ENCODE peak calls at places on chromosomes 3 and 15, in ten cellular contexts. J is stimulated activated CD8-positive, alpha-beta memory T cell treated with anti-CD3 and anti-CD28 coated beads, Interleukin-12 subunit alpha, Interleukin-12 subunit beta, amount 100 ng/mL, for 4 hours; P is right atrium auricular region; C is upper lobe of right lung; Y is NCI-H226; L is ELF-1; U is left ventricle myocardium superior; V is ureter; S is cardiac muscle cell; A is activated B cell treated with CpG ODN at 0.5 μM for 24 hours. O is an unnamed sample.
A peak's percentile ranks its signal among the peaks of the same experiment; 100 is the strongest.

GRCh38 chr15:41945701-41946100 is 26.7 kb downstream of the EHD4 start:
- DNase-seq in J (no peak), C (no peak), A (no peak), U (peak; percentile 64), Y (no peak), V (no peak), S (no peak), L (no peak), P (no peak), O (peak; percentile 59)

GRCh38 chr3:181880339-181880738 is 168.6 kb downstream of the SOX2 start:
- DNase-seq in P (no peak), S (peak; percentile 6), L (peak; percentile 16), A (no peak), V (no peak), J (no peak), C (no peak), U (no peak), Y (no peak), O (no peak)

GRCh38 chr15:59138243-59138642 is 33.3 kb downstream of the CCNB2 start:
- DNase-seq in A (peak; percentile 51), U (peak; percentile 48), P (no peak), Y (peak; percentile 31), C (peak; percentile 74), L (peak; percentile 89), J (peak; percentile 14), S (peak; percentile 58), V (no peak), O (peak; percentile 68)

GRCh38 chr15:34799149-34799824 is 3.9 kb upstream of the ACTC1 start:
- DNase-seq in A (no peak), V (peak; percentile 56), U (peak; percentile 90), S (peak; percentile 23), L (peak; percentile 90), C (no peak), J (no peak), Y (no peak), P (no peak), O (peak; percentile 92)

GRCh38 chr15:58555168-58556027 is 123.6 kb downstream of the LIPC start:
- DNase-seq in C (no peak), V (peak; percentile 29), S (no peak), U (no peak), Y (no peak), A (no peak), P (peak; percentile 57), L (peak; percentile 87), J (no peak), O (no peak)

GRCh38 chr15:74778599-74778970 is 3.3 kb upstream of the CSK start:
- DNase-seq in V (no peak), A (no peak), U (no peak), Y (no peak), J (no peak), P (no peak), C (no peak), L (no peak), S (no peak), O (peak; percentile 18)

GRCh38 chr15:49492834-49493233 is 69.8 kb downstream of the FGF7 start:
- DNase-seq in U (no peak), C (no peak), P (no peak), Y (peak; percentile 42), S (peak; percentile 42), A (no peak), L (no peak), J (no peak), V (no peak), O (no peak)

GRCh38 chr3:51995346-51996156 is at the start of gene RPL29:
- DNase-seq in C (peak; percentile 94), S (peak; percentile 98), U (peak; percentile 91), P (peak; percentile 95), Y (peak; percentile 88), J (peak; percentile 79), A (peak; percentile 84), V (peak; percentile 95), L (peak; percentile 95), O (peak; percentile 96)

GRCh38 chr3:187072582-187072981 is 66.7 kb downstream of the RPL39L start:
- DNase-seq in J (no peak), C (no peak), A (no peak), P (no peak), S (no peak), V (no peak), L (peak; percentile 74), Y (no peak), U (no peak), O (no peak)

GRCh38 chr15:38084289-38084688 is 149.8 kb downstream of the TMCO5A start:
- DNase-seq in J (no peak), V (no peak), A (no peak), Y (peak; percentile 25), S (peak; percentile 34), U (no peak), L (no peak), P (no peak), C (no peak), O (no peak)

GRCh38 chr3:168024537-168024941 is 71.2 kb downstream of the GOLIM4 start:
- DNase-seq in Y (no peak), S (peak; percentile 81), U (no peak), L (no peak), C (no peak), V (no peak), A (no peak), P (no peak), J (no peak), O (no peak)

GRCh38 chr3:106750092-106750491 is 627.1 kb upstream of the CCDC54 start:
- DNase-seq in A (no peak), P (no peak), J (no peak), U (no peak), C (no peak), S (no peak), V (no peak), Y (peak; percentile 35), L (peak; percentile 3), O (no peak)

GRCh38 chr15:26771168-26771916 is 1.5 kb downstream of the GABRB3 start:
- DNase-seq in C (peak; percentile 67), L (peak; percentile 92), P (no peak), J (no peak), A (no peak), U (peak; percentile 65), V (no peak), Y (no peak), S (peak; percentile 2), O (peak; percentile 42)

GRCh38 chr3:46612324-46612723 is at the start of gene FAM240A:
- DNase-seq in J (no peak), A (no peak), V (no peak), Y (no peak), P (no peak), U (peak; percentile 40), C (no peak), S (peak; percentile 53), L (no peak), O (peak; percentile 60)

GRCh38 chr3:177537612-177538011 is 340.3 kb upstream of the TBL1XR1 start:
- DNase-seq in J (no peak), Y (no peak), C (no peak), S (no peak), V (no peak), A (no peak), P (no peak), L (no peak), U (no peak), O (no peak)

GRCh38 chr3:133506215-133506901 is 67.1 kb upstream of the CDV3 start:
- DNase-seq in A (no peak), C (no peak), V (no peak), L (no peak), J (no peak), U (no peak), Y (no peak), P (no peak), S (no peak), O (no peak)

GRCh38 chr15:66714543-66714981 is 12.5 kb downstream of the SMAD6 start:
- DNase-seq in A (no peak), C (no peak), S (peak; percentile 63), P (no peak), Y (peak; percentile 36), L (peak; percentile 15), J (no peak), V (no peak), U (no peak), O (no peak)

GRCh38 chr15:57820119-57820518 is 113.6 kb downstream of the POLR2M start:
- DNase-seq in Y (peak; percentile 92), C (no peak), A (no peak), L (no peak), J (no peak), P (no peak), U (no peak), S (peak; percentile 25), V (no peak), O (no peak)

GRCh38 chr15:62647195-62647865 is 395.2 kb upstream of the TPM1 start:
- DNase-seq in C (no peak), A (no peak), J (no peak), Y (no peak), L (no peak), S (peak; percentile 46), U (peak; percentile 43), V (no peak), P (no peak), O (no peak)

GRCh38 chr15:23708332-23708731 is 21.2 kb upstream of the NDN start:
- DNase-seq in C (no peak), V (no peak), U (no peak), Y (no peak), J (no peak), P (no peak), S (no peak), L (no peak), A (no peak), O (no peak)

GRCh38 chr15:94186770-94187331 is 44.5 kb upstream of the MCTP2 start:
- DNase-seq in C (no peak), Y (no peak), J (no peak), L (peak; percentile 86), S (no peak), V (no peak), A (no peak), U (no peak), P (no peak), O (no peak)

GRCh38 chr3:74693696-74694393 is 79.4 kb upstream of the CNTN3 start:
- DNase-seq in S (no peak), C (no peak), Y (no peak), V (no peak), A (no peak), L (no peak), J (no peak), P (no peak), U (no peak), O (no peak)

GRCh38 chr3:41525288-41526064 is 326.2 kb downstream of the CTNNB1 start:
- DNase-seq in P (no peak), Y (no peak), C (no peak), J (no peak), U (no peak), A (no peak), S (no peak), L (no peak), V (no peak), O (no peak)

GRCh38 chr15:101288905-101289513 is 6.0 kb downstream of the SNRPA1 start:
- DNase-seq in V (no peak), L (peak; percentile 46), P (no peak), A (no peak), J (no peak), S (peak; percentile 69), U (no peak), C (no peak), Y (no peak), O (no peak)

GRCh38 chr15:72540606-72541237 is 66.6 kb downstream of the ARIH1 start:
- DNase-seq in L (no peak), Y (no peak), A (no peak), S (no peak), J (no peak), P (no peak), V (no peak), C (no peak), U (no peak), O (no peak)

GRCh38 chr15:51884517-51885236 is 55.2 kb downstream of the TMOD3 start:
- DNase-seq in C (no peak), L (no peak), V (no peak), J (no peak), A (no peak), S (no peak), Y (no peak), P (no peak), U (no peak), O (no peak)